ENCODE peak calls at places on chromosomes 2 and 18, in nine cellular contexts. P is A549, U is colonic mucosa, D is kidney epithelial cell, Y is HFF-Myc, T is pancreas, J is GM06990, I is cardiac muscle cell, X is AG04449. G is an unnamed sample.

GRCh38 chr2:9310390-9310789 is 103.8 kb downstream of the ASAP2 start:
- DNase-seq in P (peak), U (peak), D (peak), Y (peak), T (no peak), J (no peak), I (peak), X (peak), G (no peak)

GRCh38 chr2:144426355-144426754 is 93.6 kb downstream of the ZEB2 start:
- DNase-seq in P (no peak), U (no peak), D (no peak), Y (no peak), T (no peak), J (no peak), I (no peak), X (no peak), G (no peak)

GRCh38 chr18:49024808-49025361 is 74.1 kb upstream of the SMAD7 start:
- DNase-seq in P (no peak), U (peak), D (no peak), Y (no peak), T (no peak), J (no peak), I (no peak), X (no peak), G (no peak)

GRCh38 chr18:10374615-10375295 is 79.7 kb upstream of the APCDD1 start:
- DNase-seq in P (no peak), U (no peak), D (no peak), Y (peak), T (no peak), J (no peak), I (no peak), X (no peak), G (no peak)

GRCh38 chr2:1540481-1540880 is 127.2 kb downstream of the TPO start:
- DNase-seq in P (no peak), U (no peak), D (no peak), Y (no peak), T (no peak), J (no peak), I (no peak), X (no peak), G (no peak)

GRCh38 chr2:26598336-26599006 is 42.7 kb downstream of the CIB4 start:
- DNase-seq in P (no peak), U (no peak), D (no peak), Y (no peak), T (no peak), J (no peak), I (no peak), X (no peak), G (no peak)

GRCh38 chr2:55604027-55604565 is 13.3 kb downstream of the PPP4R3B start:
- DNase-seq in P (no peak), U (no peak), D (no peak), Y (no peak), T (no peak), J (no peak), I (no peak), X (no peak), G (no peak)

GRCh38 chr2:119126650-119127049 is 31.9 kb downstream of the C1QL2 start:
- DNase-seq in P (peak), U (peak), D (no peak), Y (no peak), T (no peak), J (peak), I (peak), X (no peak), G (peak)

GRCh38 chr2:62042944-62043343 is 137.5 kb downstream of the COMMD1 start:
- DNase-seq in P (no peak), U (no peak), D (no peak), Y (no peak), T (no peak), J (no peak), I (peak), X (no peak), G (no peak)

DNA sequence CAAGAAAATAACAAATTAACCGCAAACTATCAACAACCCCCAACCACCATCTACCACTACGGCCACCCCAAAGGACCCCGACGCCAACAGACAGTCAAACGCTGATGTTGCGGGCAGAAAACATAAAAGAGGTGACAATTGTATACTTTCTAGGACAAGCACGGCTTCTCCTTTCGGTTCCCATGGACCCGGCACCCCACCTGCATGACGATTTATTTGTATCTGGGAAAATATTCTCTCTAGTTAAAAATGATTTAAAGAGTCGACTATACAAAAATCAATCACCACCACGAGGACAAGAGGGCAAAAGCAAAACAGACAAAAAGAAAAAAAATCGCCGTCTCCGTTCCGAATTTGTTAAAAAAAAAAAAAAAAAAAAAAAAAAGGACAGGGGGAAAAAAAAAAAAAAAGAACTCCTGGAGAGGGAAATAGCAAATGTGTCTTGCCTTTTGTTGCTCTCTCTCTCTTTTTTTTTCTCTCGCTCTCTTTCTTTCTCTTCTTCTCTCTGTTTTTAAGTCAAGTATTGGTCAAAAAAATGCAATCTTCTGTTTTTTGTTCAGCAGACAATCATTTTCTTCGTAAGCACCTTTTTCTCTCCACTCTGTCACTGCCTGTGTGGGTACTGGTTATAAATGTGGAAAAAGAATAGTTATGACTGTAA is 3.6 kb downstream of the SIX3 start:
- DNase-seq in P (no peak), U (no peak), D (no peak), Y (no peak), T (no peak), J (no peak), I (no peak), X (no peak), G (no peak)
- H3K4me3 ChIP-seq in P (no peak), U (no peak), D (no peak), Y (no peak), T (no peak), J (no peak), I (no peak), X (no peak), G (no peak)

GRCh38 chr2:54579061-54579681 is 123.0 kb downstream of the SPTBN1 start:
- DNase-seq in P (no peak), U (no peak), D (no peak), Y (no peak), T (no peak), J (no peak), I (no peak), X (no peak), G (no peak)

GRCh38 chr2:54577035-54577434 is 120.9 kb downstream of the SPTBN1 start:
- DNase-seq in P (peak), U (peak), D (no peak), Y (no peak), T (peak), J (no peak), I (no peak), X (no peak), G (no peak)

GRCh38 chr2:54577944-54578667 is 122.0 kb downstream of the SPTBN1 start:
- DNase-seq in P (no peak), U (no peak), D (no peak), Y (no peak), T (no peak), J (no peak), I (no peak), X (no peak), G (no peak)

GRCh38 chr2:54579682-54580349 is 123.7 kb downstream of the SPTBN1 start:
- DNase-seq in P (peak), U (peak), D (no peak), Y (no peak), T (no peak), J (peak), I (no peak), X (no peak), G (no peak)

GRCh38 chr2:54578668-54579045 is 122.5 kb downstream of the SPTBN1 start:
- DNase-seq in P (no peak), U (no peak), D (no peak), Y (no peak), T (no peak), J (no peak), I (no peak), X (no peak), G (no peak)
- H3K4me3 ChIP-seq in P (no peak), U (no peak), D (no peak), Y (no peak), T (no peak), J (no peak), I (no peak), X (no peak), G (no peak)

DNA sequence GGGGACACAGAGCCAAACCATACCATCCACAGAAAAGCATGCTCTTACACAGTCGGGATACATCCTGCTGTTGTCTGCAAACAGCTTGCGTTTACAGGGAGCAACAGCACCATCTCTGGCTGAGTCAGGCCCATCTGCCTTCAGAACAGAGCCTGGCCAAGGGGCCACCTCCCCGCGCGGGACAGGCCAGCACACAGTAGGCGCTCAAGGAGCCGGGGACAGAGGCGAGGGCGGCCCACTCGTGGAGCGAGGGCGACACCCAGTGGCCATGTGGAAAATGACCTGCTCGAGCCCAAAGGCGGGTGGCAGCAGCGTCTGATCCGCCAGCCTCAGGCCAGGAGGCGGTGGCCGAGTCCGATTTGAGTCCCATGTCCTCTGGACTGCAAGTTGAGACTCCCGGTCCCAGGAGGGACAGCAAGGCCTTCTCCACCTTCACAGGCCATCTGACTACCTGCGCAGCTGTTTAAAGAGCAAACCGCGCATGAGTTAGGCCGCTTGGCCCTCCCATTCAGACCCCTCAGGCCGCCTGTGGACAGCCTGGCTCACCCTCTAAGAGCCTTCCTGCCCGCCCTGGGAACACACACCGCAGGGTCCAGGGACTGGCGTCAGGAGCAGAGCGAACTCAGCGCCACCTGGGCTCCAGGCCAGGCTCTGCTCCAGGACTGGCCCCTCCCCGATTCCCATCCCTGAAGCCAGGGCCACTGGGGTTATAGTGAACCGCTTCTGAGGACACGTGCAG is 38.3 kb downstream of the TTC32 start:
- DNase-seq in P (peak), U (peak), D (peak), Y (no peak), T (peak), J (peak), I (peak), X (no peak), G (peak)
- H3K4me3 ChIP-seq in P (no peak), U (peak), D (no peak), Y (no peak), T (peak), J (no peak), I (no peak), X (no peak), G (no peak)

GRCh38 chr2:132621131-132621875 is 48.7 kb downstream of the LYPD1 start:
- DNase-seq in P (no peak), U (no peak), D (no peak), Y (no peak), T (peak), J (no peak), I (no peak), X (no peak), G (no peak)
- H3K4me3 ChIP-seq in P (no peak), U (no peak), D (no peak), Y (no peak), T (peak), J (no peak), I (no peak), X (no peak), G (no peak)

GRCh38 chr2:161243873-161244272 is 64.4 kb upstream of the PSMD14 start:
- DNase-seq in P (no peak), U (no peak), D (no peak), Y (no peak), T (no peak), J (peak), I (no peak), X (no peak), G (no peak)

GRCh38 chr2:161245237-161245505 is 63.1 kb upstream of the PSMD14 start:
- DNase-seq in P (no peak), U (no peak), D (no peak), Y (no peak), T (no peak), J (no peak), I (no peak), X (no peak), G (no peak)

GRCh38 chr2:161243312-161243711 is 64.9 kb upstream of the PSMD14 start:
- DNase-seq in P (no peak), U (no peak), D (no peak), Y (no peak), T (no peak), J (peak), I (no peak), X (no peak), G (no peak)

GRCh38 chr2:161245671-161246070 is 62.6 kb upstream of the PSMD14 start:
- DNase-seq in P (no peak), U (no peak), D (no peak), Y (no peak), T (no peak), J (no peak), I (no peak), X (no peak), G (no peak)

DNA sequence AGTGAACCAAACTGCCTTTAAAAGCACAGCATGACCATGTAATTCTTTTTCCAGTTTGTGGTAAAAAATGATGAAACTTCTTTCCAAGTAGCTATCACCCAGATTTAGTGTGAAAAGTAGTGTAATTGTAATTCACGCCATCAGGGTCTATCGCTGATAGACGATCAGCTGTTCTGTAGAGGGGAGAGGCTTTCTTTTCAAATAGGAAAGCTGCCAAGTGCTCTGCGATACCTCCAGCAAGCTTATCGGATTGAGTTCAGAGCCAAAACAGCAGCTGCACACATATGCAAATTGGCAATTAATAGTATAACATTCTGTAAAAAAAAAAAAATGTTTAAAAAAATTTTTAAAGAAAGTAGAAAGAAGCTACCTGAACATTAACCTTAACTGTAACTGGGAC is 61.9 kb upstream of the PSMD14 start:
- DNase-seq in P (no peak), U (no peak), D (no peak), Y (no peak), T (no peak), J (no peak), I (no peak), X (no peak), G (no peak)
- H3K4me3 ChIP-seq in P (no peak), U (no peak), D (no peak), Y (no peak), T (no peak), J (no peak), I (no peak), X (no peak), G (no peak)

DNA sequence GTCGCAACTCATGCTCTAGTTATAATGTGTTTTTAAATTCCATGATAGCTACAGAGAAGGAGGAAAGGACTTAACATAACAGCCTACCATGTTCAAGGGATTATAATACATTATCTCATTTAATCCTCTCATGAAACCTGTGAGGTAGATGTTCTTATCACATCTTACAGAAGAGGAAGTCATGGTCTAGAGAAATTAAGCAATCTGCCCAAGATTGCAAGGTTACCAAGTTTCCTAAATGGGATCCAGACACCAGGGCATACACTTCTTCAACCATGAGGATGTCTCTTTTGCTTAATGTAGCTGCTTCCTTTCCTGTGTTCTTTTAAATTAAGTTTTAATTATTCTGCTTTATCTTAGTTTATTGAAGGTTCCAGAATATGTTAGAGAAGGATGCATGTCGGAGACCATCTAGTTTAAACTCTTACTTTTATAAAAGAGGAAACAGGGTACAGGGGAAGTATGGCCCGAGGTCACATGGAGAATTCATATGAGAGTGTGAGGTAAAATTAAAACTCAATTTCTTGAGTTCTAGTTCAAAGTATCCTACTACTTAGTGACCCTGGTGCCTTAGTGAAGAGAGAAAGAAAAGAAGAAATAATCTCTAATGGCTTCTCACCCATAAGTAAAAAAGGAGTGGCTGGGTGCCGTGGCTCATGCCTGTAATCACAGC is 3.6 kb upstream of the IL1A start:
- DNase-seq in P (no peak), U (no peak), D (no peak), Y (no peak), T (no peak), J (no peak), I (no peak), X (no peak), G (no peak)
- H3K4me3 ChIP-seq in P (no peak), U (no peak), D (no peak), Y (no peak), T (no peak), J (no peak), I (no peak), X (no peak), G (no peak)

GRCh38 chr2:44553456-44553855 is 191.7 kb downstream of the CAMKMT start:
- DNase-seq in P (no peak), U (no peak), D (peak), Y (peak), T (no peak), J (no peak), I (peak), X (no peak), G (no peak)
- H3K4me3 ChIP-seq in P (no peak), U (no peak), D (no peak), Y (no peak), T (no peak), J (no peak), I (no peak), X (no peak), G (no peak)

GRCh38 chr18:58222439-58223125 is 178.6 kb downstream of the NEDD4L start:
- DNase-seq in P (no peak), U (no peak), D (no peak), Y (no peak), T (no peak), J (no peak), I (no peak), X (no peak), G (no peak)

GRCh38 chr18:58218111-58218510 is 174.1 kb downstream of the NEDD4L start:
- DNase-seq in P (peak), U (peak), D (no peak), Y (no peak), T (no peak), J (no peak), I (peak), X (no peak), G (no peak)

GRCh38 chr18:58223717-58224424 is 179.8 kb downstream of the NEDD4L start:
- DNase-seq in P (peak), U (peak), D (peak), Y (peak), T (peak), J (no peak), I (peak), X (no peak), G (peak)

GRCh38 chr18:58224425-58224750 is 180.4 kb downstream of the NEDD4L start:
- DNase-seq in P (no peak), U (no peak), D (no peak), Y (no peak), T (no peak), J (no peak), I (no peak), X (no peak), G (no peak)

GRCh38 chr18:58221060-58221725 is 177.2 kb downstream of the NEDD4L start:
- DNase-seq in P (peak), U (peak), D (peak), Y (no peak), T (no peak), J (no peak), I (peak), X (no peak), G (peak)
- H3K4me3 ChIP-seq in P (peak), U (peak), D (peak), Y (peak), T (peak), J (peak), I (no peak), X (peak), G (peak)